ENCODE peak calls at places on chromosomes 7 and 10, in four cellular contexts. A is fibroblast of lung; F is CD4-positive, alpha-beta T cell; Z is ascending aorta. G is an unnamed sample.

GRCh38 chr7:46059308-46060020 is 138.4 kb upstream of the IGFBP3 start:
- DNase-seq in A (no peak), F (no peak), Z (no peak), G (peak)

GRCh38 chr7:2288986-2289611 is 25.1 kb downstream of the SNX8 start:
- DNase-seq in A (no peak), F (no peak), Z (no peak), G (no peak)

GRCh38 chr7:91280180-91280579 is 15.9 kb downstream of the FZD1 start:
- DNase-seq in A (no peak), F (no peak), Z (no peak), G (no peak)

GRCh38 chr7:10981317-10981716 is 7.6 kb downstream of the PHF14 start:
- DNase-seq in A (no peak), F (no peak), Z (no peak), G (no peak)

GRCh38 chr10:72935358-72935757 is 19.2 kb downstream of the PLA2G12B start:
- DNase-seq in A (no peak), F (no peak), Z (no peak), G (peak)

GRCh38 chr7:158779061-158779992 is 50.0 kb downstream of the ESYT2 start:
- DNase-seq in A (no peak), F (no peak), Z (no peak), G (no peak)

GRCh38 chr10:48507933-48508830 is 96.7 kb downstream of the ARHGAP22 start:
- DNase-seq in A (no peak), F (no peak), Z (no peak), G (peak)

GRCh38 chr10:60235001-60235400 is 154.7 kb downstream of the ANK3 start:
- DNase-seq in A (peak), F (no peak), Z (no peak), G (peak)

GRCh38 chr7:82105463-82105862 is 335.6 kb upstream of the HGF start:
- DNase-seq in A (peak), F (no peak), Z (no peak), G (peak)

GRCh38 chr10:72162978-72163377 is 52.8 kb upstream of the ANAPC16 start:
- DNase-seq in A (peak), F (no peak), Z (no peak), G (peak)

GRCh38 chr10:131997366-131998049 is 15.8 kb upstream of the BNIP3 start:
- DNase-seq in A (peak), F (no peak), Z (no peak), G (peak)

GRCh38 chr10:127293640-127294039 is 97.2 kb upstream of the INSYN2A start:
- DNase-seq in A (no peak), F (peak), Z (no peak), G (no peak)

GRCh38 chr7:158992759-158993158 is 136.4 kb downstream of the DYNC2I1 start:
- DNase-seq in A (no peak), F (no peak), Z (no peak), G (no peak)

GRCh38 chr10:6493521-6494451 is 86.3 kb downstream of the PRKCQ start:
- DNase-seq in A (peak), F (no peak), Z (no peak), G (peak)

GRCh38 chr7:139753079-139753692 is 24.6 kb downstream of the HIPK2 start:
- DNase-seq in A (no peak), F (no peak), Z (no peak), G (peak)

DNA sequence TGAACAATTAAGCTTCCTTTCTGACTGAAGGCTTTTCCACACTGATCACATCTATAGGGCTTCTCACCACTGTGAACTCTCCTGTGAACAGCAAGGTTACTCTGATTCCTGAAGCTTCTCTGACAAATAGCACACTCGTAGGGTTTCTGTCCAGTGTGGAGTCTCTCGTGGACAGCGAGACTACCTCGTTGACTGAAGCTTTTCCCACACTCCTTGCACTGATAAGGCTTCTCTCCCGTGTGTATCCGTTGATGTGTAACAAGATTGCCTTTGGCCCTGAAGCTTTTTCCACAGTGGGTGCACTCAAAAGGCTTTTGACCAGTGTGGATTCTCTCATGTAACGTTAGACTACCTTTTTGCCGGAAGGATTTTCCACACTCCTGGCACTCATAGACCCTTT is 4.4 kb downstream of the ZNF32 start:
- DNase-seq in A (peak), F (no peak), Z (no peak), G (peak)
- TF ChIP-seq CTCF in A (no peak), F (no peak), Z (no peak), G (no peak)

GRCh38 chr7:29239638-29240037 is 45.1 kb downstream of the CHN2 start:
- DNase-seq in A (no peak), F (no peak), Z (no peak), G (peak)
- TF ChIP-seq CTCF in A (peak), F (peak), Z (no peak), G (peak)

DNA sequence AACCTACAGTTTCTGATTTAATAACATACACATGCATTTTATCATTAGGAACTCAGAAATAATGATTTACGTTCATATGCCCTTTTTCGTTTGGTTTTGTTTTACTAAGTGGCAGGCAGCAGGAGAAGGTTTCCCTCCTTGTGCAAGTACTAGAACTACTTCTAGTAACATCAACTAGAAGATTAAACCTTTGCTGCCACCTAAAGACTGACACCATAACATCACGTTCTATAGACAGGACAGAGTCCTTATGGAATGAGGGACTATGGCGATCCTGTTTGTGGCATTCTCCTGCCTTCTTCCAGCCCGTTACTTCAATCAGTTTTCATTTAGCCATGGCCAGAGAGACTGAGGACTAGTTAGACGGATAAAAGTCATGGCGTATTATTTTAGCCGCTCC is 53.2 kb downstream of the GAD2 start:
- DNase-seq in A (peak), F (no peak), Z (no peak), G (peak)
- TF ChIP-seq CTCF in A (no peak), F (no peak), Z (no peak), G (peak)

GRCh38 chr10:124366343-124366742 is 52.4 kb downstream of the OAT start:
- DNase-seq in A (no peak), F (no peak), Z (no peak), G (no peak)
- TF ChIP-seq CTCF in A (no peak), F (no peak), Z (no peak), G (no peak)

G was measured in fibroblast of mammary gland.